ENCODE peak calls at places on chromosome 21, in four cellular contexts. C is Panc1, D is GM23338, P is stomach. Q is an unnamed sample.

GRCh38 chr21:38989745-38990423 is 184.2 kb downstream of the ETS2 start:
- DNase-seq in C (no peak), P (peak; percentile 59), D (no peak), Q (no peak)

GRCh38 chr21:17660449-17660848 is 47.7 kb upstream of the BTG3 start:
- DNase-seq in P (no peak), C (no peak), D (no peak), Q (no peak)

GRCh38 chr21:25506887-25507286 is 100.4 kb downstream of the MRPL39 start:
- DNase-seq in D (no peak), C (peak; percentile 15), P (no peak), Q (no peak)

GRCh38 chr21:21230672-21231071 is 232.5 kb downstream of the NCAM2 start:
- DNase-seq in C (no peak), P (no peak), D (peak; percentile 37), Q (no peak)

GRCh38 chr21:25898671-25899070 is 163.9 kb downstream of the GABPA start:
- DNase-seq in P (no peak), D (no peak), C (no peak), Q (no peak)

GRCh38 chr21:41856572-41856971 is 22.6 kb downstream of the PRDM15 start:
- DNase-seq in C (no peak), P (no peak), D (no peak), Q (no peak)

GRCh38 chr21:45513003-45513706 is 29.1 kb downstream of the SLC19A1 start:
- DNase-seq in P (peak; percentile 91), D (no peak), C (no peak), Q (peak; percentile 81)

GRCh38 chr21:31554511-31555022 is 104.9 kb upstream of the SOD1 start:
- DNase-seq in C (no peak), D (peak; percentile 73), P (no peak), Q (no peak)

GRCh38 chr21:20882462-20883415 is 115.5 kb upstream of the NCAM2 start:
- DNase-seq in C (peak; percentile 8), D (peak; percentile 86), P (peak; percentile 47), Q (no peak)

GRCh38 chr21:28675265-28676041 is 317.2 kb downstream of the LTN1 start:
- DNase-seq in D (no peak), C (no peak), P (no peak), Q (no peak)

GRCh38 chr21:42336065-42336464 is 14.7 kb downstream of the TFF2 start:
- DNase-seq in D (peak; percentile 94), P (no peak), C (no peak), Q (no peak)

GRCh38 chr21:41612674-41613250 is 104.8 kb upstream of the TMPRSS2 start:
- DNase-seq in P (peak; percentile 65), C (no peak), D (peak; percentile 78), Q (peak; percentile 98)

GRCh38 chr21:45996311-45997204 is 15.0 kb downstream of the COL6A1 start:
- DNase-seq in P (peak; percentile 23), C (no peak), D (no peak), Q (peak; percentile 6)

GRCh38 chr21:38945536-38946245 is 140.0 kb downstream of the ETS2 start:
- DNase-seq in D (peak; percentile 41), P (no peak), C (no peak), Q (no peak)

GRCh38 chr21:42691901-42692559 is 38.6 kb downstream of the PDE9A start:
- DNase-seq in C (no peak), D (no peak), P (no peak), Q (no peak)

GRCh38 chr21:17370263-17370662 is 142.6 kb upstream of the CXADR start:
- DNase-seq in C (no peak), P (peak; percentile 65), D (peak; percentile 24), Q (peak; percentile 60)

GRCh38 chr21:31557421-31557955 is 102.0 kb upstream of the SOD1 start:
- DNase-seq in P (peak; percentile 26), D (peak; percentile 85), C (no peak), Q (no peak)

GRCh38 chr21:38938343-38938742 is 132.6 kb downstream of the ETS2 start:
- DNase-seq in C (no peak), D (peak; percentile 71), P (no peak), Q (no peak)

GRCh38 chr21:31658053-31658452 is 1.4 kb upstream of the SOD1 start:
- DNase-seq in P (no peak), D (no peak), C (no peak), Q (no peak)

GRCh38 chr21:25835397-25835796 is 100.6 kb downstream of the GABPA start:
- DNase-seq in C (no peak), D (no peak), P (no peak), Q (no peak)

GRCh38 chr21:29265690-29266479 is 32.8 kb upstream of the BACH1 start:
- DNase-seq in C (no peak), P (no peak), D (no peak), Q (no peak)

GRCh38 chr21:29190920-29191319 is 60.5 kb downstream of the MAP3K7CL start:
- DNase-seq in C (no peak), P (no peak), D (no peak), Q (no peak)

GRCh38 chr21:42039911-42040351 is 29.8 kb upstream of the ZBTB21 start:
- DNase-seq in P (no peak), C (no peak), D (no peak), Q (no peak)

GRCh38 chr21:28133116-28133515 is 859.6 kb downstream of the LTN1 start:
- DNase-seq in P (no peak), D (no peak), C (no peak), Q (no peak)

GRCh38 chr21:23017989-23018388 is 2019.8 kb downstream of the NCAM2 start:
- DNase-seq in P (no peak), D (no peak), C (no peak), Q (no peak)

GRCh38 chr21:16156841-16157240 is 427.1 kb downstream of the USP25 start:
- DNase-seq in C (no peak), P (no peak), D (no peak), Q (no peak)

GRCh38 chr21:30408782-30409494 is 13.1 kb downstream of the KRTAP13-1 start:
- DNase-seq in D (peak; percentile 96), P (peak; percentile 66), C (no peak), Q (peak; percentile 59)

GRCh38 chr21:32248616-32249550 is 30.0 kb downstream of the MIS18A start:
- DNase-seq in D (no peak), C (no peak), P (no peak), Q (no peak)

GRCh38 chr21:38984568-38984967 is 178.8 kb downstream of the ETS2 start:
- DNase-seq in C (no peak), D (no peak), P (no peak), Q (no peak)

GRCh38 chr21:14913576-14914146 is 151.1 kb downstream of the NRIP1 start:
- DNase-seq in C (no peak), D (no peak), P (no peak), Q (no peak)

GRCh38 chr21:14917762-14918161 is 147.0 kb downstream of the NRIP1 start:
- DNase-seq in C (no peak), D (no peak), P (no peak), Q (no peak)

GRCh38 chr21:14918542-14918941 is 146.3 kb downstream of the NRIP1 start:
- DNase-seq in C (no peak), P (no peak), D (no peak), Q (no peak)

GRCh38 chr21:14911351-14911750 is 153.4 kb downstream of the NRIP1 start:
- DNase-seq in P (no peak), D (no peak), C (no peak), Q (no peak)

DNA sequence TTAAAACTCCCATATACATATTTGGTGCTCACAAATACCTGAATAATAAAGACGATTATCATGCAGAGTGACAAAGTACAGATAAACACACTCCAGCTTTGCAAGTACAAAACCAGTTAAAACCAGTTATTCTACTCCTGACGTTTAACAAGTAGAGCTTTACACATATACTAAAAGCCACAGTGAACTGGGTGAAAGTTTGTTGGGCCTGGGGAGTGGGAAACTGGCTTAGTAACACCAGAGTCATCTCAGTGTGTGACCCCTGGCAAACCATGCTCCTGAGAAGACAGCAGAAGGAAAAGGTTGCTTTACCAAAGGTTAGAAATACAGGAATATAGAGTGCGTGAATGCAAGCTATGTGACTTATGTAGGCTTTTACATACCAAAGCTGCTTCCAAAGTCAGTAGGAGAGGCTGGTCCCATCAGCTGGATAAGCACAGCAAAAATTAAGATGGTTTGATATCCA is 148.1 kb downstream of the NRIP1 start:
- DNase-seq in D (peak; percentile 80), P (no peak), C (no peak), Q (no peak)
- TF ChIP-seq POLR2AphosphoS5 in D (no peak), P (no peak), C (no peak), Q (no peak)

DNA sequence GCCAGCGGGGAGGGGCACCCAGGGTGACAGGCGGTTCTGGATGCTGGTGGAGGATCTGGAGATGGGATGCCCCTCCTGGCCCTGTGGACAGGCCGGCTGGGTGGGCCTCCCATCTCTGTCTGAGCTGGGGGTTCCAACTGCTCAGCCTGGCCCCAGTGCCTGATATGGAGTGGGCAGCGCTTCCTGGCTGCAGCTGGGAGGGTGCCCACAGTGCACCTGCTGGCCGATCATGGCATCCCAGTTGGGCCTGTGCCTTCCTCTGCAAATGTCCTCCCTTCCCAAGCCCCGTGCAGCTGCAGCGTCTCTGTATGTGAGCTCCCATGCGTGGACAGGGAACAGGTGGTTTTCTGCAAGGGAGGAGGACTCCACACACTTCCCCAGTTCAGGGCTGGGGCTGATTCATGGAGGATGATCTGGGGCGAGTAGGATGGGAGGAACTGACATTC is 2.1 kb downstream of the PFKL start:
- DNase-seq in D (no peak), P (peak; percentile 59), C (no peak), Q (no peak)
- TF ChIP-seq CTCF in D (no peak), P (no peak), C (no peak), Q (no peak)

DNA sequence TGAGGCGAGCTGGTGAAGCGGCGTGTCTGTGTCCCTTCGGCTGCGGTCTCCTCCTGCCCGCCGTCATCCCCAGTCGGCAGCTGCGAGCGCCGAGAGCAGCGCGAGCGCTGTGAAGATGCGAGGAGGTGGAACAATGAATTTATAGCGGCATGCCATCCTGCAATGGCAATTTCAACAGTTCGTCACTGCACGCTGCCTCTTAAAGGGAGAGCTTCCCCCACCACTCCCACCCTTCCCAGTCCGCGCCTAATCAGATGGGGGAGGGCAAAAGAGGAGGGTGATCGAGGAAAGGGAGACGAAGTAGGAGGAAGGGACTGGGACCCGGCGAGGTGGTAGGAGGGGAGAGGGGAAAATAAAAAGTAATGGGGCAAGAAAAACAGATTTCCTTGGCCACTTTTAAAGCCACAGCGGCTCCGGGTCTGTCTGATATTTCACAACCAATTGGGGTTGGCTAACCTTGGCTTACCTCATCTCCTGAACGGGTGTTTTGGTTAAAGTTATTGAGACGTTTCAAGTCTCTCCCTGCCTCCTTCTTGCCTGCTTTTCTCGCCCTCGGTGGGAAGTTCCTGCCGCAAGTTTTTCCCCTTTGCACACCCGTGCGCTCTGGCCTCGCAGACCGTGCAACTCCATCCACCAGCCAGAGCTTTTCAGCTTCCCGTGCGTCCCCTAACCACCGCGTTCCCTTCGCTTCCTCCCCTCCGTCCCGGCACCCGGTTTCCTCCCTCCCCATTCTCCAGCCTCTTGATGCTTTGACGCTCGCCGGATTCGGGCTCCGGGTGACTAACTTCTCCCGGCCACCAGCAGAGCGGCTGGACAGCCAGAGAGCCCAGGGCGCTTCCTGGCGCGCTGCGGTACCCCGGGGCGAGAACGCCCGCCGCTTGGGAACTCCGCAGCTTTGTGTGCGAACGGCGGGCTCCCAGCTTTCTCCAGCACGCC is at the start of gene ADAMTS5:
- DNase-seq in C (no peak), P (peak; percentile 25), D (peak; percentile 74), Q (peak; percentile 40)
- TF ChIP-seq POLR2AphosphoS5 in C (no peak), P (peak; percentile 87), D (no peak), Q (peak; percentile 80)

DNA sequence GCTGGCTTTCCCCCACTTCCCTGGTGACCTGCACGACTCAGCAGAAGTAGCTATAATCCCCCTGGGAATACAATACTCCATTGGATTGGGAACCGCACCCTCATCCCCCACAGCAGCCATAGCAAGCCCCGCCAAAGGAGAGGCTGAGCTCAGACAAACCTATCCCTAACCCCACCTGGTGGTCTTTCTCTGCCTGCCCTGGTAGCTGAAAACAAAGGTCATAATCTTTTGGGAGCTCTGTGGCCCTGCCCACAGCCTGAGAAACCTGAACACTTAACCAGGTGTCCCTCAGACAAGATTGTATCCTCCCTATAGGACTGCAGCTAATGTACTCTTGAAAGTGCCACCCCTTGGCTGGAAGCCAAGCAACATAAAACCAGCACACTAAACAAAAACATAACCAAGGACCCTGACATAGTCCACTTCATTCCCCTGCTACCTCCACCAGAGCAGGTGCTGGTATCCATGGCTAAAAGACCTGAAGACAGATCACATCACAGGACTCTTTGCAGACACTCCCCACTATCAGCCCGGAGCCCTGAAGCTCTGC is 71.6 kb upstream of the RUNX1 start:
- DNase-seq in D (peak; percentile 11), C (no peak), P (no peak), Q (no peak)
- TF ChIP-seq CTCF in D (no peak), C (no peak), P (no peak), Q (no peak)